ENCODE peak calls at places on chromosomes 2 and 18, in ten cellular contexts. One of them, this sample, is unnamed. For H3K4me1, the result is how much of the 10 kb centered on the place peaks cover.

GRCh38 chr18:26052497-26052896 is 37.9 kb downstream of the SS18 start:
- DNase-seq in Peyer's patch: no peak
- DNase-seq in transverse colon: no peak
- DNase-seq in sigmoid colon: no peak
- DNase-seq in thyroid gland: no peak
- DNase-seq in tibial nerve: no peak
- DNase-seq in ovary: no peak
- DNase-seq in stomach: no peak
- DNase-seq in K562: no peak
- DNase-seq in A549: no peak
- DNase-seq in this sample: no peak

GRCh38 chr18:48022531-48023330 is 92.3 kb upstream of the SMAD2 start:
- DNase-seq in tibial nerve: no peak
- DNase-seq in A549: peak
- DNase-seq in thyroid gland: no peak
- DNase-seq in transverse colon: no peak
- DNase-seq in sigmoid colon: peak
- DNase-seq in K562: peak
- DNase-seq in ovary: no peak
- DNase-seq in Peyer's patch: peak
- DNase-seq in stomach: no peak
- DNase-seq in this sample: peak

GRCh38 chr2:128978155-128978707 is 659.6 kb upstream of the HS6ST1 start:
- DNase-seq in sigmoid colon: no peak
- DNase-seq in tibial nerve: no peak
- DNase-seq in thyroid gland: no peak
- DNase-seq in stomach: no peak
- DNase-seq in Peyer's patch: no peak
- DNase-seq in K562: no peak
- DNase-seq in A549: no peak
- DNase-seq in ovary: no peak
- DNase-seq in transverse colon: peak
- DNase-seq in this sample: no peak

GRCh38 chr2:46306988-46307655 is 9.9 kb downstream of the EPAS1 start:
- DNase-seq in thyroid gland: no peak
- DNase-seq in K562: no peak
- DNase-seq in Peyer's patch: no peak
- DNase-seq in transverse colon: no peak
- DNase-seq in A549: peak
- DNase-seq in tibial nerve: no peak
- DNase-seq in stomach: no peak
- DNase-seq in sigmoid colon: no peak
- DNase-seq in ovary: no peak
- DNase-seq in this sample: peak

GRCh38 chr2:162591403-162592083 is 247.0 kb downstream of the KCNH7 start:
- DNase-seq in thyroid gland: no peak
- DNase-seq in K562: no peak
- DNase-seq in sigmoid colon: no peak
- DNase-seq in tibial nerve: no peak
- DNase-seq in transverse colon: no peak
- DNase-seq in A549: no peak
- DNase-seq in Peyer's patch: no peak
- DNase-seq in ovary: no peak
- DNase-seq in stomach: no peak
- DNase-seq in this sample: no peak

GRCh38 chr2:46645681-46646162 is 166.4 kb downstream of the TMEM247 start:
- DNase-seq in K562: peak
- DNase-seq in Peyer's patch: no peak
- DNase-seq in tibial nerve: no peak
- DNase-seq in transverse colon: peak
- DNase-seq in A549: peak
- DNase-seq in stomach: peak
- DNase-seq in ovary: peak
- DNase-seq in sigmoid colon: peak
- DNase-seq in thyroid gland: peak
- DNase-seq in this sample: no peak

GRCh38 chr18:74450626-74451025 is 6.5 kb downstream of the DIPK1C start:
- DNase-seq in thyroid gland: no peak
- DNase-seq in Peyer's patch: no peak
- DNase-seq in sigmoid colon: no peak
- DNase-seq in ovary: no peak
- DNase-seq in A549: no peak
- DNase-seq in K562: no peak
- DNase-seq in stomach: no peak
- DNase-seq in transverse colon: no peak
- DNase-seq in tibial nerve: no peak
- DNase-seq in this sample: no peak

GRCh38 chr2:88452151-88452851 is at the start of gene FOXI3:
- DNase-seq in ovary: no peak
- DNase-seq in Peyer's patch: no peak
- DNase-seq in stomach: no peak
- DNase-seq in thyroid gland: peak
- DNase-seq in sigmoid colon: peak
- DNase-seq in K562: no peak
- DNase-seq in tibial nerve: no peak
- DNase-seq in A549: no peak
- DNase-seq in transverse colon: no peak
- DNase-seq in this sample: no peak

GRCh38 chr18:13095466-13095865 is 104.3 kb downstream of the CEP192 start:
- DNase-seq in sigmoid colon: no peak
- DNase-seq in Peyer's patch: no peak
- DNase-seq in thyroid gland: no peak
- DNase-seq in tibial nerve: no peak
- DNase-seq in transverse colon: no peak
- DNase-seq in stomach: no peak
- DNase-seq in ovary: no peak
- DNase-seq in A549: no peak
- DNase-seq in K562: no peak
- DNase-seq in this sample: no peak

GRCh38 chr18:37729715-37730114 is 164.1 kb upstream of the CELF4 start:
- DNase-seq in stomach: no peak
- DNase-seq in thyroid gland: no peak
- DNase-seq in Peyer's patch: no peak
- DNase-seq in ovary: no peak
- DNase-seq in A549: no peak
- DNase-seq in sigmoid colon: no peak
- DNase-seq in K562: no peak
- DNase-seq in transverse colon: no peak
- DNase-seq in tibial nerve: no peak
- DNase-seq in this sample: no peak

GRCh38 chr2:117771969-117772630 is 42.4 kb upstream of the DDX18 start:
- DNase-seq in thyroid gland: no peak
- DNase-seq in ovary: no peak
- DNase-seq in transverse colon: no peak
- DNase-seq in sigmoid colon: no peak
- DNase-seq in tibial nerve: no peak
- DNase-seq in K562: peak
- DNase-seq in stomach: no peak
- DNase-seq in Peyer's patch: no peak
- DNase-seq in A549: peak
- DNase-seq in this sample: no peak

GRCh38 chr2:190656301-190656700 is 7.4 kb downstream of the NAB1 start:
- DNase-seq in thyroid gland: no peak
- DNase-seq in K562: no peak
- DNase-seq in A549: no peak
- DNase-seq in tibial nerve: no peak
- DNase-seq in ovary: no peak
- DNase-seq in stomach: no peak
- DNase-seq in transverse colon: no peak
- DNase-seq in Peyer's patch: no peak
- DNase-seq in sigmoid colon: no peak
- DNase-seq in this sample: no peak

GRCh38 chr2:165725421-165725820 is 68.6 kb downstream of the GALNT3 start:
- DNase-seq in Peyer's patch: no peak
- DNase-seq in tibial nerve: no peak
- DNase-seq in stomach: no peak
- DNase-seq in K562: no peak
- DNase-seq in ovary: no peak
- DNase-seq in thyroid gland: no peak
- DNase-seq in A549: no peak
- DNase-seq in sigmoid colon: no peak
- DNase-seq in transverse colon: no peak
- DNase-seq in this sample: no peak

GRCh38 chr2:41400057-41400665 is 647.7 kb upstream of the PKDCC start:
- DNase-seq in thyroid gland: peak
- DNase-seq in tibial nerve: no peak
- DNase-seq in ovary: no peak
- DNase-seq in A549: peak
- DNase-seq in transverse colon: no peak
- DNase-seq in stomach: no peak
- DNase-seq in Peyer's patch: no peak
- DNase-seq in sigmoid colon: no peak
- DNase-seq in K562: peak
- DNase-seq in this sample: no peak

GRCh38 chr2:10229462-10230099 is 73.1 kb upstream of the HPCAL1 start:
- DNase-seq in A549: no peak
- DNase-seq in transverse colon: no peak
- DNase-seq in ovary: no peak
- DNase-seq in thyroid gland: no peak
- DNase-seq in tibial nerve: no peak
- DNase-seq in sigmoid colon: no peak
- DNase-seq in Peyer's patch: no peak
- DNase-seq in K562: no peak
- DNase-seq in stomach: no peak
- DNase-seq in this sample: no peak
- H3K4me1 ChIP-seq in A549: under half
- H3K4me1 ChIP-seq in transverse colon: under half
- H3K4me1 ChIP-seq in ovary: under half
- H3K4me1 ChIP-seq in thyroid gland: under half
- H3K4me1 ChIP-seq in tibial nerve: under half
- H3K4me1 ChIP-seq in sigmoid colon: under half
- H3K4me1 ChIP-seq in Peyer's patch: under half
- H3K4me1 ChIP-seq in K562: under half
- H3K4me1 ChIP-seq in stomach: under half
- H3K4me1 ChIP-seq in this sample: under half

GRCh38 chr2:159762075-159762474 is 35.9 kb downstream of the CD302 start:
- DNase-seq in thyroid gland: peak
- DNase-seq in K562: no peak
- DNase-seq in tibial nerve: no peak
- DNase-seq in Peyer's patch: no peak
- DNase-seq in A549: no peak
- DNase-seq in stomach: no peak
- DNase-seq in transverse colon: no peak
- DNase-seq in sigmoid colon: no peak
- DNase-seq in ovary: no peak
- DNase-seq in this sample: no peak
- TF ChIP-seq POLR2A in thyroid gland: no peak
- TF ChIP-seq POLR2A in K562: no peak
- TF ChIP-seq POLR2A in tibial nerve: no peak
- TF ChIP-seq POLR2A in Peyer's patch: no peak
- TF ChIP-seq POLR2A in A549: no peak
- TF ChIP-seq POLR2A in stomach: no peak
- TF ChIP-seq POLR2A in transverse colon: no peak
- TF ChIP-seq POLR2A in sigmoid colon: no peak
- TF ChIP-seq POLR2A in ovary: no peak
- TF ChIP-seq POLR2A in this sample: no peak

DNA sequence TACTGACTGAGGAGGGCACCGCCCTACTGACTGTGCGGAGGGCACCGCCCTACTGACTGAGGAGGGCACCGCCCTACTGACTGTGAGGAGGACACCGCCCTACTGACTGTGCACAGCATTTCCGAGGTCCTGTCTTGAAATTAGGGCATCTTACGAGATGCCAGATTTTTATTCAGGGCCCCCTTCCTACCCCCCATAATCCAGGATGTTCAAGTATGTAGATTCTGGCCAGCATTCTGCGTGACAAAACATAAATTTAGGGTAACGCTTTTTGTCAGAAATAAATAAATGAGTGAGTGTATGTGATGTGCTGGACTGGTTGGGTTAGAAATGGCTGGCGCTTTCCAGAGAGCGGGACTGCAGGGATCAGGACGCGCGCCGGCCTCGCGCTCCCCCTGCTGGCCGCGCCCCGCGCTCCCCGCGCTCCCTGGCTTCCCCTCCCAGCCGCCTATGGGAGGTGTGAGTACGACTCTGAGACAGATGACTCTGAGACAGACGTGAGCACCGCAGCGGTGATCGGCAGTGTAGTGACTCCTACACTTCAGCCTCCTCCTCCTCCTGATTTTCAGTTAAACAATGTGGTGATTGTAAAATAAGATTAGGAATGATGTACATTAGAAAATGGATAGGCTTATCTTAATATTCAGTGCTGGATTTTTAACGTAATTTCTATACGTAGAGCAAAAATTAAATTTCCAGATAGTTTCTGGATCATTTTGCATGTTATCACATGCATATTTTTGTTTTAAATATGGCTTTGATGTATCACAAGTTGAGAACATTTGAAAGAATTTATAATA is 149.2 kb upstream of the NFATC1 start:
- DNase-seq in sigmoid colon: peak
- DNase-seq in ovary: peak
- DNase-seq in tibial nerve: peak
- DNase-seq in stomach: peak
- DNase-seq in transverse colon: peak
- DNase-seq in thyroid gland: peak
- DNase-seq in A549: peak
- DNase-seq in Peyer's patch: peak
- DNase-seq in K562: peak
- DNase-seq in this sample: peak
- H3K4me3 ChIP-seq in sigmoid colon: no peak
- H3K4me3 ChIP-seq in ovary: no peak
- H3K4me3 ChIP-seq in tibial nerve: no peak
- H3K4me3 ChIP-seq in stomach: no peak
- H3K4me3 ChIP-seq in transverse colon: no peak
- H3K4me3 ChIP-seq in thyroid gland: no peak
- H3K4me3 ChIP-seq in A549: peak
- H3K4me3 ChIP-seq in Peyer's patch: no peak
- H3K4me3 ChIP-seq in K562: no peak
- H3K4me3 ChIP-seq in this sample: no peak

GRCh38 chr18:8998481-8999217 is 103.8 kb upstream of the NDUFV2 start:
- DNase-seq in stomach: no peak
- DNase-seq in tibial nerve: no peak
- DNase-seq in Peyer's patch: no peak
- DNase-seq in A549: no peak
- DNase-seq in ovary: no peak
- DNase-seq in K562: no peak
- DNase-seq in transverse colon: no peak
- DNase-seq in sigmoid colon: no peak
- DNase-seq in thyroid gland: no peak
- DNase-seq in this sample: no peak

GRCh38 chr18:8997634-8998033 is 104.9 kb upstream of the NDUFV2 start:
- DNase-seq in sigmoid colon: no peak
- DNase-seq in ovary: no peak
- DNase-seq in A549: no peak
- DNase-seq in transverse colon: no peak
- DNase-seq in thyroid gland: no peak
- DNase-seq in Peyer's patch: no peak
- DNase-seq in stomach: no peak
- DNase-seq in K562: peak
- DNase-seq in tibial nerve: no peak
- DNase-seq in this sample: no peak

GRCh38 chr18:8994603-8995002 is 107.9 kb upstream of the NDUFV2 start:
- DNase-seq in ovary: no peak
- DNase-seq in A549: peak
- DNase-seq in K562: peak
- DNase-seq in transverse colon: no peak
- DNase-seq in tibial nerve: no peak
- DNase-seq in Peyer's patch: no peak
- DNase-seq in stomach: no peak
- DNase-seq in sigmoid colon: no peak
- DNase-seq in thyroid gland: no peak
- DNase-seq in this sample: no peak

GRCh38 chr18:8996771-8997432 is 105.6 kb upstream of the NDUFV2 start:
- DNase-seq in ovary: no peak
- DNase-seq in Peyer's patch: no peak
- DNase-seq in A549: no peak
- DNase-seq in K562: no peak
- DNase-seq in thyroid gland: no peak
- DNase-seq in sigmoid colon: no peak
- DNase-seq in transverse colon: no peak
- DNase-seq in tibial nerve: no peak
- DNase-seq in stomach: no peak
- DNase-seq in this sample: no peak

GRCh38 chr18:8995096-8995495 is 107.4 kb upstream of the NDUFV2 start:
- DNase-seq in tibial nerve: no peak
- DNase-seq in stomach: no peak
- DNase-seq in A549: no peak
- DNase-seq in ovary: no peak
- DNase-seq in sigmoid colon: no peak
- DNase-seq in Peyer's patch: no peak
- DNase-seq in thyroid gland: no peak
- DNase-seq in transverse colon: no peak
- DNase-seq in K562: no peak
- DNase-seq in this sample: no peak
- H3K4me1 ChIP-seq in tibial nerve: under half
- H3K4me1 ChIP-seq in stomach: under half
- H3K4me1 ChIP-seq in A549: under half
- H3K4me1 ChIP-seq in ovary: under half
- H3K4me1 ChIP-seq in sigmoid colon: under half
- H3K4me1 ChIP-seq in Peyer's patch: under half
- H3K4me1 ChIP-seq in thyroid gland: under half
- H3K4me1 ChIP-seq in transverse colon: under half
- H3K4me1 ChIP-seq in K562: under half
- H3K4me1 ChIP-seq in this sample: under half

This sample was measured in right lobe of liver.